ENCODE peak calls at places on chromosomes 3 and 15, in four cellular contexts. One of them, this sample, is unnamed.

GRCh38 chr15:73965730-73966103 is 26.4 kb downstream of the STOML1 start:
- DNase-seq in ovary: no peak
- DNase-seq in NB4: peak
- DNase-seq in psoas muscle: no peak
- DNase-seq in this sample: no peak

GRCh38 chr3:111824351-111824750 is 34.7 kb upstream of the PHLDB2 start:
- DNase-seq in ovary: no peak
- DNase-seq in NB4: no peak
- DNase-seq in psoas muscle: no peak
- DNase-seq in this sample: no peak

GRCh38 chr15:99145778-99146177 is 40.9 kb downstream of the SYNM start:
- DNase-seq in ovary: no peak
- DNase-seq in NB4: no peak
- DNase-seq in psoas muscle: no peak
- DNase-seq in this sample: no peak

GRCh38 chr15:97745481-97746071 is 214.9 kb upstream of the ARRDC4 start:
- DNase-seq in ovary: no peak
- DNase-seq in NB4: peak
- DNase-seq in psoas muscle: no peak
- DNase-seq in this sample: no peak

GRCh38 chr15:94259121-94259776 is 27.9 kb downstream of the MCTP2 start:
- DNase-seq in ovary: no peak
- DNase-seq in NB4: peak
- DNase-seq in psoas muscle: no peak
- DNase-seq in this sample: no peak

GRCh38 chr3:112004187-112004586 is 5.5 kb downstream of the TAGLN3 start:
- DNase-seq in ovary: no peak
- DNase-seq in NB4: no peak
- DNase-seq in psoas muscle: no peak
- DNase-seq in this sample: no peak

GRCh38 chr3:132038198-132038825 is 3.5 kb upstream of the CPNE4 start:
- DNase-seq in ovary: no peak
- DNase-seq in NB4: peak
- DNase-seq in psoas muscle: no peak
- DNase-seq in this sample: no peak

GRCh38 chr3:106341090-106341489 is 472.3 kb upstream of the CBLB start:
- DNase-seq in ovary: no peak
- DNase-seq in NB4: no peak
- DNase-seq in psoas muscle: peak
- DNase-seq in this sample: no peak

GRCh38 chr15:48507416-48508065 is 138.0 kb downstream of the FBN1 start:
- DNase-seq in ovary: peak
- DNase-seq in NB4: peak
- DNase-seq in psoas muscle: no peak
- DNase-seq in this sample: no peak

GRCh38 chr3:149739396-149739795 is 12.9 kb downstream of the COMMD2 start:
- DNase-seq in ovary: no peak
- DNase-seq in NB4: no peak
- DNase-seq in psoas muscle: no peak
- DNase-seq in this sample: no peak

GRCh38 chr3:178439504-178439903 is 96.7 kb upstream of the KCNMB2 start:
- DNase-seq in ovary: no peak
- DNase-seq in NB4: no peak
- DNase-seq in psoas muscle: no peak
- DNase-seq in this sample: no peak

GRCh38 chr3:154235330-154235729 is 89.0 kb downstream of the DHX36 start:
- DNase-seq in ovary: no peak
- DNase-seq in NB4: no peak
- DNase-seq in psoas muscle: no peak
- DNase-seq in this sample: no peak

GRCh38 chr3:153927107-153927506 is 194.1 kb upstream of the ARHGEF26 start:
- DNase-seq in ovary: no peak
- DNase-seq in NB4: peak
- DNase-seq in psoas muscle: no peak
- DNase-seq in this sample: no peak

GRCh38 chr15:40072216-40072990 is 33.4 kb upstream of the SRP14 start:
- DNase-seq in ovary: no peak
- DNase-seq in NB4: no peak
- DNase-seq in psoas muscle: peak
- DNase-seq in this sample: no peak

GRCh38 chr3:69353492-69353891 is 32.4 kb downstream of the FRMD4B start:
- DNase-seq in ovary: no peak
- DNase-seq in NB4: no peak
- DNase-seq in psoas muscle: no peak
- DNase-seq in this sample: no peak

GRCh38 chr3:141737108-141737507 is 990 bp upstream of the RNF7 start:
- DNase-seq in ovary: no peak
- DNase-seq in NB4: peak
- DNase-seq in psoas muscle: no peak
- DNase-seq in this sample: no peak

GRCh38 chr3:9739181-9739580 is 7.6 kb downstream of the BRPF1 start:
- DNase-seq in ovary: no peak
- DNase-seq in NB4: no peak
- DNase-seq in psoas muscle: no peak
- DNase-seq in this sample: no peak

GRCh38 chr15:65638681-65639089 is 16.9 kb downstream of the SLC24A1 start:
- DNase-seq in ovary: no peak
- DNase-seq in NB4: peak
- DNase-seq in psoas muscle: no peak
- DNase-seq in this sample: no peak

GRCh38 chr3:133944181-133944580 is 48.5 kb upstream of the RAB6B start:
- DNase-seq in ovary: no peak
- DNase-seq in NB4: peak
- DNase-seq in psoas muscle: no peak
- DNase-seq in this sample: no peak

GRCh38 chr3:159149633-159150032 is 347.8 kb downstream of the MFSD1 start:
- DNase-seq in ovary: no peak
- DNase-seq in NB4: no peak
- DNase-seq in psoas muscle: no peak
- DNase-seq in this sample: no peak

GRCh38 chr3:172384836-172385235 is 63.4 kb downstream of the GHSR start:
- DNase-seq in ovary: no peak
- DNase-seq in NB4: no peak
- DNase-seq in psoas muscle: no peak
- DNase-seq in this sample: no peak

GRCh38 chr3:56467801-56468183 is 475 bp downstream of the ERC2 start:
- DNase-seq in ovary: no peak
- DNase-seq in NB4: no peak
- DNase-seq in psoas muscle: no peak
- DNase-seq in this sample: no peak

GRCh38 chr3:56135941-56136340 is 332.3 kb downstream of the ERC2 start:
- DNase-seq in ovary: no peak
- DNase-seq in NB4: no peak
- DNase-seq in psoas muscle: no peak
- DNase-seq in this sample: no peak

GRCh38 chr3:127049390-127049789 is 66.5 kb downstream of the PLXNA1 start:
- DNase-seq in ovary: no peak
- DNase-seq in NB4: no peak
- DNase-seq in psoas muscle: peak
- DNase-seq in this sample: no peak

GRCh38 chr3:123105201-123106189 is 38.7 kb downstream of the PDIA5 start:
- DNase-seq in ovary: no peak
- DNase-seq in NB4: no peak
- DNase-seq in psoas muscle: no peak
- DNase-seq in this sample: no peak

GRCh38 chr15:67707520-67708283 is 117.6 kb upstream of the SKOR1 start:
- DNase-seq in ovary: no peak
- DNase-seq in NB4: no peak
- DNase-seq in psoas muscle: no peak
- DNase-seq in this sample: no peak

GRCh38 chr3:24830230-24831152 is 335.8 kb upstream of the THRB start:
- DNase-seq in ovary: no peak
- DNase-seq in NB4: no peak
- DNase-seq in psoas muscle: peak
- DNase-seq in this sample: no peak

GRCh38 chr15:39275066-39275465 is 305.8 kb upstream of the THBS1 start:
- DNase-seq in ovary: no peak
- DNase-seq in NB4: no peak
- DNase-seq in psoas muscle: no peak
- DNase-seq in this sample: no peak